ENCODE peak calls at places on chromosome 20, in eight cellular contexts. H is psoas muscle, S is AG09309, Q is endothelial cell, B is BJ, Z is A549, P is esophagus squamous epithelium, V is ascending aorta. U is an unnamed sample.

GRCh38 chr20:34532320-34532719 is 16.1 kb downstream of the DYNLRB1 start:
- DNase-seq in Q (no peak), Z (no peak), P (no peak), S (no peak), B (no peak), H (no peak), V (peak), U (no peak)

GRCh38 chr20:36824142-36824940 is 50.8 kb upstream of the DSN1 start:
- DNase-seq in Q (no peak), P (no peak), S (no peak), H (no peak), Z (no peak), B (no peak), V (no peak), U (no peak)

GRCh38 chr20:2767768-2768631 is 32.4 kb downstream of the CPXM1 start:
- DNase-seq in Z (no peak), S (peak), P (no peak), Q (no peak), H (no peak), V (peak), B (no peak), U (no peak)

GRCh38 chr20:23126281-23127061 is 40.3 kb upstream of the CD93 start:
- DNase-seq in Q (no peak), P (no peak), V (no peak), Z (no peak), S (no peak), B (no peak), H (peak), U (no peak)

GRCh38 chr20:36474563-36474962 is 66.8 kb upstream of the MYL9 start:
- DNase-seq in Z (no peak), B (no peak), Q (no peak), V (no peak), S (no peak), P (no peak), H (no peak), U (no peak)

GRCh38 chr20:35558981-35559693 is 17.3 kb downstream of the ERGIC3 start:
- DNase-seq in Q (no peak), P (no peak), Z (no peak), V (no peak), S (no peak), B (no peak), H (no peak), U (no peak)

GRCh38 chr20:16191496-16191895 is 381.8 kb downstream of the KIF16B start:
- DNase-seq in H (no peak), Q (no peak), B (no peak), P (no peak), V (no peak), S (no peak), Z (no peak), U (no peak)

GRCh38 chr20:43904195-43904594 is 10.5 kb upstream of the TOX2 start:
- DNase-seq in V (no peak), Z (no peak), S (no peak), H (no peak), P (no peak), Q (no peak), B (no peak), U (no peak)

GRCh38 chr20:52941803-52942202 is 30.4 kb upstream of the TSHZ2 start:
- DNase-seq in B (no peak), Z (no peak), Q (no peak), V (no peak), S (no peak), H (no peak), P (no peak), U (no peak)

GRCh38 chr20:61480158-61480825 is 228.2 kb downstream of the CDH4 start:
- DNase-seq in P (no peak), B (no peak), S (no peak), Q (no peak), Z (no peak), V (no peak), H (no peak), U (no peak)

GRCh38 chr20:18380908-18381529 is 85.8 kb downstream of the DZANK1 start:
- DNase-seq in B (no peak), P (no peak), Z (no peak), V (no peak), H (no peak), Q (no peak), S (no peak), U (no peak)

GRCh38 chr20:57246008-57246407 is 20.4 kb downstream of the BMP7 start:
- DNase-seq in P (no peak), Q (no peak), H (no peak), V (no peak), Z (no peak), B (no peak), S (no peak), U (no peak)

GRCh38 chr20:33531047-33531877 is 41.4 kb downstream of the CBFA2T2 start:
- DNase-seq in V (no peak), H (no peak), Z (no peak), Q (no peak), S (no peak), P (no peak), B (peak), U (peak)

GRCh38 chr20:32294071-32294470 is 16.6 kb downstream of the KIF3B start:
- DNase-seq in Z (no peak), H (no peak), S (no peak), B (no peak), Q (no peak), P (no peak), V (no peak), U (no peak)

GRCh38 chr20:59923514-59923913 is 9.9 kb downstream of the SYCP2 start:
- DNase-seq in B (no peak), S (no peak), Q (no peak), H (no peak), P (no peak), V (no peak), Z (no peak), U (no peak)

GRCh38 chr20:54061106-54061881 is 9.1 kb downstream of the BCAS1 start:
- DNase-seq in V (no peak), H (no peak), B (no peak), Z (no peak), S (peak), P (no peak), Q (no peak), U (no peak)

GRCh38 chr20:15063077-15063476 is 725.7 kb upstream of the FLRT3 start:
- DNase-seq in B (no peak), S (no peak), H (no peak), P (no peak), Z (no peak), Q (no peak), V (no peak), U (no peak)

GRCh38 chr20:25696384-25697131 is at the start of gene ZNF337:
- DNase-seq in Q (peak), Z (peak), H (peak), S (peak), B (peak), V (peak), P (peak), U (peak)
- TF ChIP-seq CTCF in Q (no peak), Z (no peak), H (peak), S (peak), B (peak), V (peak), P (peak), U (peak)

GRCh38 chr20:58381627-58382026 is 7.4 kb upstream of the VAPB start:
- DNase-seq in H (no peak), Z (no peak), Q (no peak), P (no peak), S (no peak), B (no peak), V (no peak), U (no peak)

GRCh38 chr20:58378056-58378455 is 11.0 kb upstream of the VAPB start:
- DNase-seq in P (no peak), H (no peak), Q (no peak), B (no peak), S (no peak), Z (no peak), V (no peak), U (no peak)

GRCh38 chr20:58377017-58377416 is 12.0 kb upstream of the VAPB start:
- DNase-seq in B (no peak), V (no peak), Z (no peak), Q (no peak), P (no peak), H (no peak), S (no peak), U (no peak)

GRCh38 chr20:58375796-58376195 is 13.2 kb upstream of the VAPB start:
- DNase-seq in V (no peak), Z (no peak), B (no peak), P (no peak), H (no peak), S (no peak), Q (no peak), U (no peak)

GRCh38 chr20:58378704-58379103 is 10.3 kb upstream of the VAPB start:
- DNase-seq in Q (no peak), Z (no peak), P (no peak), V (no peak), H (no peak), S (no peak), B (no peak), U (no peak)
- TF ChIP-seq CTCF in Q (peak), Z (no peak), P (no peak), V (no peak), H (no peak), S (no peak), B (peak), U (no peak)

DNA sequence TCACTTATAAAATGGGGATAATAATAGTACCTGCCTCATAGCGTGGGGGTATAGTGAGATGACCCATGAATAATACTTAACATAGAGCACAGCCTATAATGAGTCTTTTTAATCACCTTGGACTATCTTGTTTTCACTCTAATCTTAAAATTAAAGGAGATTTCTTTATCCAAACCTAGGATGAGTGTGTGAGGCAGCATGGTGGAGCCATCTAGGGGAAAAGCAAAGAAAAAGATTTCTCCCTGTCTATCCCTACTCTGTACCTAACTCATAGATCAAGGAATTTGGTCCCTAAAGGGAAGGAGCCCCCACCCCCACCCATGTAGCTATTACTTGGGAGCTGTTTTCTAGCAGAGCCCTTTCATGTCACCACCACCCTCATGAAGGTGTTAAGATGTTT is 45.2 kb upstream of the PAK5 start:
- DNase-seq in V (no peak), Q (no peak), H (no peak), B (no peak), S (no peak), Z (no peak), P (no peak), U (no peak)
- TF ChIP-seq CTCF in V (no peak), Q (no peak), H (no peak), B (no peak), S (no peak), Z (peak), P (no peak), U (peak)

GRCh38 chr20:5203380-5203779 is 76.6 kb downstream of the CDS2 start:
- DNase-seq in V (no peak), Q (no peak), H (no peak), Z (no peak), S (no peak), B (no peak), P (no peak), U (no peak)

GRCh38 chr20:5207138-5207537 is 80.3 kb downstream of the CDS2 start:
- DNase-seq in S (no peak), P (no peak), V (no peak), Z (no peak), Q (no peak), B (no peak), H (no peak), U (no peak)

DNA sequence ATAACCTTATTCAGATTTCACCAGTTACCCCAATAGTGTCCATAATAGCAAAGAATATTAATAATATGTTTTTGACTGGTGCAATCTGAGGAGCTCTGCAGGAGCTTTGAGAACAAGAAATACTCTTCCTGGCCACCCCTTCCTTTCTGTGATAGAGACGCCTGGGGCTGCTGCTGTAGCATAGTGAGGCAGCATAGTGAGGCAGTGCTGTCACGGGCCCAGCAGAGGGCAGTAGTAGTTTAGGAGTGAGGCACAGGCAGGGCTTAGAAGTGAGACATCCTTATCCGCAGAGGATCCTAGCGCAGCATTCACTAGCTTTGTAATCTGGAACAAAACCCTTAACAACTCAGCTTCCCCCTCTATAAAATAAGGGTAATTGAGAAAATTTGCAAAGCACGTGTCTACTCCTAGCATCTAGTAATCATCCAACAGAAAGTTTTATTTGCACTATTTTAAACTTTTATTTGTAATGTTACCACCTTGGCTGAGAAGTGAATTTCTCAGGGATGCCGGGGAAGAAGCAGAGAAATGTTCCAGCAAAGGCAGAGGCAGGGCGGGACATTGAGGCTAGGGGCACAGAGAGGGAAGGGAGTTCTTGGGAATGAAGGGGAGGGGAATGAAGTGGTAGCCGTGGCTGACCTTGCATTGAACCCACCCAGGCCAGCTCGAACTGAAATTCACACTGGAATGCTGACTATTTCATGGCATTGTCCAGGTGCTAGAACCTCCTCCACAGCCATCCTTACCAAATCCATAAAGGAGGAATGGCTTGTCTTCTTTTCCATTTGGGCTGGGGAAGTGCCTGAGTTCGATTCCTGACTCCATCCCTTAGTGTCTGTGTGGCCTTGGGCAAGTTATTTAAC is 78.8 kb downstream of the CDS2 start:
- DNase-seq in B (peak), Z (peak), S (peak), H (peak), P (no peak), Q (peak), V (peak), U (peak)
- TF ChIP-seq CTCF in B (peak), Z (peak), S (peak), H (peak), P (peak), Q (peak), V (peak), U (peak)

DNA sequence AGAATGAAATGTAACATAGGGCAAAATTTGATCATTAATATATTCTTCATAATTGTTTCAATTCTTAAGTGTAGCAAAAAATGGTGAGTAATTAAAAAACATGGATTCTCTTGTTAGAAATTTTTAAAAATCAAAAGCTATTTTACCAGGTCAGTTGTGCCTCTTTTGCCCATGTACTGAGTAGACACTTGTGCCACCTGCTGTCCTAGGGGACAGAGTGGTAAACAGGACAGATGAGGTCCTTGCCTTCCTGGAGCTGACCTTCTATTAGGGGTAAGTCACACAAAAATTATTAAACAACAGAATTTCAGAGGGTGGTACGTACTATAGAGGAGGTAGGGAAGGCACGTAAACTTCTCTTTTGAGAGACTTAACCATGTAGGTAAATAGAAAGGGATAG is 6.5 kb downstream of the RNF24 start:
- DNase-seq in S (no peak), Q (no peak), H (no peak), P (no peak), Z (no peak), V (no peak), B (no peak), U (no peak)
- TF ChIP-seq CTCF in S (no peak), Q (no peak), H (no peak), P (no peak), Z (peak), V (no peak), B (no peak), U (no peak)

DNA sequence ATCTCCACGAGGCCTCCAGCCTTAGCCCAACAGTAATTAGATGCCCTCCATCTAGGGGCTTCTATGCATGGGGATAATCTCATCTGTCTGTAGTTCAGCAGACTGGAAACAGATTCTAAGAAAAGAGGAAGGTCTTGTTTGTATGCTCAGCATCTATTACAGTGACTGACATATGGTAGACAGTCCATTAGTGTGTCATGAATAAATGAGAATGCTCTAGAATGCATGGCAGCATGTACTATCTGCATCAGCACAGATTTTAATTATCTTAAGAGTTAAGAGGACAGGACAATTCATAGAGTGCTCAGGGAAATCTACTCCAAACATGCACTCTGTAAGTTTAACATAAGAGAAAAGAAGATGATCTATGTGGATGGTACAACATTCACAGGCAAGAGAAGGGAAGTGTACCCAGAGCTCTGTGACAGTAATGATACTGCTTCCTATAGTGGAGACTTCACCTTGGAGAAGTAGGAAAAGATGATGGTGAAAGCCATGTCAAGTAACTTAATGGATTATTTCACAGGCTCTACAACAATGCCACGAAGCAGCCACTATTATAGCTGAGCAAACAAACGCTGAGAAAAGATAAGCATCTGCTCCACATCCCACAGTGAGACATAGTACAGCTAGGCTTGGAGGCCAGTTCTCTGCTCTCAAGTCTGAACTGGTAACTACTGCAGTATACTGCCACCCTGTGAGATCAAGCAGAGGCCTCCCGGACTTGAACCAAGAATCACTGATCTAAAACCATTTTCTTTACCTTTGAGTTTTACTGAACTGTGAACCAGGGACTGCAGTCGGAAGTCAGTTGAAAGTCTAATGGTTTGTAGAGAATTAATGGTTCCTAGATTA is 309.2 kb upstream of the SPTLC3 start:
- DNase-seq in V (no peak), B (no peak), H (no peak), P (no peak), Z (no peak), S (no peak), Q (no peak), U (no peak)
- TF ChIP-seq CTCF in V (no peak), B (no peak), H (no peak), P (no peak), Z (no peak), S (no peak), Q (no peak), U (no peak)

GRCh38 chr20:58584881-58585752 is 66.0 kb upstream of the STX16 start:
- DNase-seq in Z (no peak), P (no peak), V (peak), S (no peak), Q (no peak), B (no peak), H (no peak), U (no peak)
- TF ChIP-seq CTCF in Z (no peak), P (no peak), V (no peak), S (no peak), Q (no peak), B (no peak), H (no peak), U (no peak)